ENCODE peak calls at places on chromosome 7, in nine cellular contexts. B, Z, M, R, N, T, C, G and J are unnamed samples.

GRCh38 chr7:156898938-156899337 is 6.0 kb upstream of the LMBR1 start:
- DNase-seq in B (no peak), Z (no peak), M (no peak), R (no peak), N (no peak), T (no peak), C (no peak), G (no peak), J (no peak)

GRCh38 chr7:102874966-102875365 is 37.8 kb upstream of the LRRC17 start:
- DNase-seq in B (no peak), Z (no peak), M (no peak), R (no peak), N (no peak), T (no peak), C (no peak), G (no peak), J (no peak)

GRCh38 chr7:104972510-104972909 is 41.5 kb upstream of the KMT2E start:
- DNase-seq in B (no peak), Z (peak), M (no peak), R (no peak), N (no peak), T (peak), C (no peak), G (no peak), J (no peak)

GRCh38 chr7:16471933-16472332 is 6.4 kb upstream of the SOSTDC1 start:
- DNase-seq in B (no peak), Z (no peak), M (no peak), R (no peak), N (no peak), T (no peak), C (no peak), G (no peak), J (no peak)

GRCh38 chr7:123747620-123748141 is 1.1 kb downstream of the WASL start:
- DNase-seq in B (peak), Z (peak), M (peak), R (no peak), N (no peak), T (peak), C (no peak), G (peak), J (no peak)

GRCh38 chr7:46414946-46415345 is 493.9 kb upstream of the IGFBP3 start:
- DNase-seq in B (no peak), Z (no peak), M (no peak), R (no peak), N (no peak), T (no peak), C (no peak), G (no peak), J (no peak)

GRCh38 chr7:134343136-134343535 is 26.4 kb upstream of the SLC35B4 start:
- DNase-seq in B (no peak), Z (no peak), M (no peak), R (no peak), N (no peak), T (no peak), C (no peak), G (no peak), J (no peak)

GRCh38 chr7:36788814-36789470 is 64.6 kb upstream of the AOAH start:
- DNase-seq in B (no peak), Z (no peak), M (no peak), R (no peak), N (no peak), T (no peak), C (no peak), G (no peak), J (no peak)

GRCh38 chr7:126723966-126724544 is 528.7 kb downstream of the GRM8 start:
- DNase-seq in B (no peak), Z (no peak), M (no peak), R (no peak), N (no peak), T (no peak), C (no peak), G (no peak), J (no peak)

GRCh38 chr7:18580945-18581344 is 85.4 kb downstream of the HDAC9 start:
- DNase-seq in B (no peak), Z (no peak), M (no peak), R (no peak), N (no peak), T (peak), C (no peak), G (no peak), J (no peak)